ENCODE peak calls at places on chromosomes 4 and X, in nine cellular contexts. One of them, this sample, is unnamed.

GRCh38 chr4:144861471-144861870 is 215.5 kb downstream of the HHIP start:
- DNase-seq in mesenchymal stem cell: no peak
- DNase-seq in epithelial cell of esophagus: no peak
- DNase-seq in H4: no peak
- DNase-seq in lower lobe of right lung: no peak
- DNase-seq in mammary epithelial cell: no peak
- DNase-seq in Panc1: no peak
- DNase-seq in astrocyte of the hippocampus: no peak
- DNase-seq in activated CD8-positive, alpha-beta memory T cell treated with anti-CD3 and anti-CD28 coated beads for 1 hour: no peak
- DNase-seq in this sample: no peak

GRCh38 chr4:125985856-125986255 is 671.1 kb downstream of the FAT4 start:
- DNase-seq in mammary epithelial cell: no peak
- DNase-seq in H4: peak; percentile 47
- DNase-seq in activated CD8-positive, alpha-beta memory T cell treated with anti-CD3 and anti-CD28 coated beads for 1 hour: no peak
- DNase-seq in Panc1: no peak
- DNase-seq in epithelial cell of esophagus: peak; percentile 10
- DNase-seq in mesenchymal stem cell: peak; percentile 18
- DNase-seq in lower lobe of right lung: no peak
- DNase-seq in astrocyte of the hippocampus: peak; percentile 30
- DNase-seq in this sample: peak; percentile 53

GRCh38 chrX:39626749-39627148 is 471.0 kb downstream of the BCOR start:
- DNase-seq in astrocyte of the hippocampus: no peak
- DNase-seq in mesenchymal stem cell: no peak
- DNase-seq in H4: no peak
- DNase-seq in lower lobe of right lung: no peak
- DNase-seq in epithelial cell of esophagus: no peak
- DNase-seq in Panc1: no peak
- DNase-seq in mammary epithelial cell: no peak
- DNase-seq in activated CD8-positive, alpha-beta memory T cell treated with anti-CD3 and anti-CD28 coated beads for 1 hour: no peak
- DNase-seq in this sample: no peak

GRCh38 chr4:37358748-37359147 is 114.2 kb downstream of the NWD2 start:
- DNase-seq in mammary epithelial cell: no peak
- DNase-seq in activated CD8-positive, alpha-beta memory T cell treated with anti-CD3 and anti-CD28 coated beads for 1 hour: no peak
- DNase-seq in epithelial cell of esophagus: no peak
- DNase-seq in Panc1: no peak
- DNase-seq in H4: no peak
- DNase-seq in lower lobe of right lung: no peak
- DNase-seq in astrocyte of the hippocampus: no peak
- DNase-seq in mesenchymal stem cell: no peak
- DNase-seq in this sample: no peak

GRCh38 chrX:71098302-71098701 is 2.7 kb downstream of the FOXO4 start:
- DNase-seq in epithelial cell of esophagus: peak; percentile 44
- DNase-seq in mesenchymal stem cell: peak; percentile 63
- DNase-seq in activated CD8-positive, alpha-beta memory T cell treated with anti-CD3 and anti-CD28 coated beads for 1 hour: peak; percentile 64
- DNase-seq in astrocyte of the hippocampus: peak; percentile 23
- DNase-seq in Panc1: no peak
- DNase-seq in lower lobe of right lung: peak; percentile 67
- DNase-seq in H4: peak; percentile 25
- DNase-seq in mammary epithelial cell: no peak
- DNase-seq in this sample: peak; percentile 54

GRCh38 chr4:165378763-165379631 is at the start of gene CPE:
- DNase-seq in mesenchymal stem cell: peak; percentile 84
- DNase-seq in activated CD8-positive, alpha-beta memory T cell treated with anti-CD3 and anti-CD28 coated beads for 1 hour: peak; percentile 21
- DNase-seq in epithelial cell of esophagus: peak; percentile 79
- DNase-seq in lower lobe of right lung: peak; percentile 82
- DNase-seq in H4: peak; percentile 41
- DNase-seq in astrocyte of the hippocampus: peak; percentile 94
- DNase-seq in mammary epithelial cell: peak; percentile 78
- DNase-seq in Panc1: no peak
- DNase-seq in this sample: peak; percentile 80

GRCh38 chr4:53196872-53197759 is 168.7 kb downstream of the SCFD2 start:
- DNase-seq in mammary epithelial cell: peak; percentile 47
- DNase-seq in activated CD8-positive, alpha-beta memory T cell treated with anti-CD3 and anti-CD28 coated beads for 1 hour: no peak
- DNase-seq in Panc1: peak; percentile 36
- DNase-seq in mesenchymal stem cell: peak; percentile 86
- DNase-seq in lower lobe of right lung: no peak
- DNase-seq in epithelial cell of esophagus: peak; percentile 80
- DNase-seq in H4: peak; percentile 79
- DNase-seq in astrocyte of the hippocampus: peak; percentile 86
- DNase-seq in this sample: peak; percentile 70

GRCh38 chr4:41141910-41142309 is 72.4 kb downstream of the APBB2 start:
- DNase-seq in lower lobe of right lung: no peak
- DNase-seq in activated CD8-positive, alpha-beta memory T cell treated with anti-CD3 and anti-CD28 coated beads for 1 hour: no peak
- DNase-seq in epithelial cell of esophagus: peak; percentile 45
- DNase-seq in Panc1: no peak
- DNase-seq in H4: no peak
- DNase-seq in astrocyte of the hippocampus: peak; percentile 52
- DNase-seq in mammary epithelial cell: peak; percentile 69
- DNase-seq in mesenchymal stem cell: peak; percentile 76
- DNase-seq in this sample: peak; percentile 89

GRCh38 chr4:76233967-76234678 is 17.4 kb upstream of the FAM47E start:
- DNase-seq in astrocyte of the hippocampus: no peak
- DNase-seq in H4: no peak
- DNase-seq in Panc1: no peak
- DNase-seq in mammary epithelial cell: no peak
- DNase-seq in activated CD8-positive, alpha-beta memory T cell treated with anti-CD3 and anti-CD28 coated beads for 1 hour: no peak
- DNase-seq in lower lobe of right lung: peak; percentile 62
- DNase-seq in epithelial cell of esophagus: no peak
- DNase-seq in mesenchymal stem cell: peak; percentile 22
- DNase-seq in this sample: peak; percentile 47

GRCh38 chr4:15836362-15836761 is 58.2 kb downstream of the CD38 start:
- DNase-seq in mammary epithelial cell: peak; percentile 73
- DNase-seq in H4: no peak
- DNase-seq in mesenchymal stem cell: no peak
- DNase-seq in astrocyte of the hippocampus: no peak
- DNase-seq in lower lobe of right lung: no peak
- DNase-seq in activated CD8-positive, alpha-beta memory T cell treated with anti-CD3 and anti-CD28 coated beads for 1 hour: no peak
- DNase-seq in Panc1: no peak
- DNase-seq in epithelial cell of esophagus: peak; percentile 92
- DNase-seq in this sample: peak; percentile 20